ENCODE peak calls at places on chromosomes 2 and 18, in seven cellular contexts. One of them, this sample, is unnamed.

GRCh38 chr18:61901334-61901986 is 8.7 kb upstream of the RNF152 start:
- DNase-seq in HTR-8/SVneo: no peak
- DNase-seq in WERI-Rb-1: peak
- DNase-seq in bronchial epithelial cell: peak
- DNase-seq in SW 1271: peak
- DNase-seq in NCI-H2081: peak
- DNase-seq in stimulated activated CD8-positive, alpha-beta memory T cell treated with anti-CD3 and anti-CD28 coated beads, Interleukin-7, amount 100 ng/mL, for 24 hours: no peak
- DNase-seq in this sample: peak

GRCh38 chr2:17962874-17963273 is 84.4 kb downstream of the KCNS3 start:
- DNase-seq in SW 1271: no peak
- DNase-seq in stimulated activated CD8-positive, alpha-beta memory T cell treated with anti-CD3 and anti-CD28 coated beads, Interleukin-7, amount 100 ng/mL, for 24 hours: no peak
- DNase-seq in HTR-8/SVneo: no peak
- DNase-seq in bronchial epithelial cell: peak
- DNase-seq in NCI-H2081: no peak
- DNase-seq in WERI-Rb-1: no peak
- DNase-seq in this sample: no peak

GRCh38 chr18:30491815-30492551 is 550.6 kb downstream of the DSC3 start:
- DNase-seq in SW 1271: no peak
- DNase-seq in HTR-8/SVneo: no peak
- DNase-seq in stimulated activated CD8-positive, alpha-beta memory T cell treated with anti-CD3 and anti-CD28 coated beads, Interleukin-7, amount 100 ng/mL, for 24 hours: no peak
- DNase-seq in NCI-H2081: no peak
- DNase-seq in bronchial epithelial cell: no peak
- DNase-seq in WERI-Rb-1: no peak
- DNase-seq in this sample: no peak

GRCh38 chr2:24011278-24012104 is 1.6 kb downstream of the MFSD2B start:
- DNase-seq in NCI-H2081: no peak
- DNase-seq in SW 1271: no peak
- DNase-seq in HTR-8/SVneo: no peak
- DNase-seq in stimulated activated CD8-positive, alpha-beta memory T cell treated with anti-CD3 and anti-CD28 coated beads, Interleukin-7, amount 100 ng/mL, for 24 hours: no peak
- DNase-seq in WERI-Rb-1: no peak
- DNase-seq in bronchial epithelial cell: no peak
- DNase-seq in this sample: no peak

GRCh38 chr2:127810156-127810636 is 775 bp downstream of the WDR33 start:
- DNase-seq in SW 1271: no peak
- DNase-seq in stimulated activated CD8-positive, alpha-beta memory T cell treated with anti-CD3 and anti-CD28 coated beads, Interleukin-7, amount 100 ng/mL, for 24 hours: no peak
- DNase-seq in NCI-H2081: no peak
- DNase-seq in HTR-8/SVneo: no peak
- DNase-seq in bronchial epithelial cell: peak
- DNase-seq in WERI-Rb-1: peak
- DNase-seq in this sample: peak

GRCh38 chr2:74481961-74482800 is 617 bp downstream of the CCDC142 start:
- DNase-seq in stimulated activated CD8-positive, alpha-beta memory T cell treated with anti-CD3 and anti-CD28 coated beads, Interleukin-7, amount 100 ng/mL, for 24 hours: no peak
- DNase-seq in bronchial epithelial cell: peak
- DNase-seq in NCI-H2081: peak
- DNase-seq in WERI-Rb-1: peak
- DNase-seq in HTR-8/SVneo: peak
- DNase-seq in SW 1271: peak
- DNase-seq in this sample: peak

GRCh38 chr18:41965856-41966255 is 10.8 kb downstream of the PIK3C3 start:
- DNase-seq in bronchial epithelial cell: no peak
- DNase-seq in WERI-Rb-1: no peak
- DNase-seq in NCI-H2081: no peak
- DNase-seq in SW 1271: no peak
- DNase-seq in HTR-8/SVneo: no peak
- DNase-seq in stimulated activated CD8-positive, alpha-beta memory T cell treated with anti-CD3 and anti-CD28 coated beads, Interleukin-7, amount 100 ng/mL, for 24 hours: no peak
- DNase-seq in this sample: no peak

GRCh38 chr2:232349946-232350635 is 28.5 kb upstream of the ALPP start:
- DNase-seq in HTR-8/SVneo: no peak
- DNase-seq in stimulated activated CD8-positive, alpha-beta memory T cell treated with anti-CD3 and anti-CD28 coated beads, Interleukin-7, amount 100 ng/mL, for 24 hours: no peak
- DNase-seq in SW 1271: no peak
- DNase-seq in NCI-H2081: no peak
- DNase-seq in WERI-Rb-1: no peak
- DNase-seq in bronchial epithelial cell: no peak
- DNase-seq in this sample: no peak

GRCh38 chr2:88838165-88838635 is 146.7 kb downstream of the RPIA start:
- DNase-seq in bronchial epithelial cell: no peak
- DNase-seq in stimulated activated CD8-positive, alpha-beta memory T cell treated with anti-CD3 and anti-CD28 coated beads, Interleukin-7, amount 100 ng/mL, for 24 hours: no peak
- DNase-seq in HTR-8/SVneo: no peak
- DNase-seq in NCI-H2081: no peak
- DNase-seq in SW 1271: no peak
- DNase-seq in WERI-Rb-1: no peak
- DNase-seq in this sample: peak

GRCh38 chr2:172775319-172775718 is 39.7 kb downstream of the RAPGEF4 start:
- DNase-seq in HTR-8/SVneo: no peak
- DNase-seq in stimulated activated CD8-positive, alpha-beta memory T cell treated with anti-CD3 and anti-CD28 coated beads, Interleukin-7, amount 100 ng/mL, for 24 hours: no peak
- DNase-seq in NCI-H2081: no peak
- DNase-seq in SW 1271: no peak
- DNase-seq in WERI-Rb-1: no peak
- DNase-seq in bronchial epithelial cell: no peak
- DNase-seq in this sample: no peak

GRCh38 chr2:37636209-37637077 is 35.0 kb downstream of the CDC42EP3 start:
- DNase-seq in NCI-H2081: no peak
- DNase-seq in SW 1271: no peak
- DNase-seq in bronchial epithelial cell: no peak
- DNase-seq in stimulated activated CD8-positive, alpha-beta memory T cell treated with anti-CD3 and anti-CD28 coated beads, Interleukin-7, amount 100 ng/mL, for 24 hours: no peak
- DNase-seq in HTR-8/SVneo: no peak
- DNase-seq in WERI-Rb-1: no peak
- DNase-seq in this sample: no peak

GRCh38 chr18:30712383-30712782 is 330.2 kb downstream of the DSC3 start:
- DNase-seq in bronchial epithelial cell: no peak
- DNase-seq in NCI-H2081: no peak
- DNase-seq in stimulated activated CD8-positive, alpha-beta memory T cell treated with anti-CD3 and anti-CD28 coated beads, Interleukin-7, amount 100 ng/mL, for 24 hours: no peak
- DNase-seq in WERI-Rb-1: no peak
- DNase-seq in HTR-8/SVneo: no peak
- DNase-seq in SW 1271: no peak
- DNase-seq in this sample: no peak

GRCh38 chr2:230913406-230913805 is 11.6 kb downstream of the GPR55 start:
- DNase-seq in NCI-H2081: no peak
- DNase-seq in stimulated activated CD8-positive, alpha-beta memory T cell treated with anti-CD3 and anti-CD28 coated beads, Interleukin-7, amount 100 ng/mL, for 24 hours: no peak
- DNase-seq in SW 1271: no peak
- DNase-seq in HTR-8/SVneo: no peak
- DNase-seq in bronchial epithelial cell: no peak
- DNase-seq in WERI-Rb-1: peak
- DNase-seq in this sample: peak

GRCh38 chr2:86284401-86284841 is 53.0 kb downstream of the REEP1 start:
- DNase-seq in NCI-H2081: no peak
- DNase-seq in HTR-8/SVneo: no peak
- DNase-seq in bronchial epithelial cell: no peak
- DNase-seq in WERI-Rb-1: no peak
- DNase-seq in stimulated activated CD8-positive, alpha-beta memory T cell treated with anti-CD3 and anti-CD28 coated beads, Interleukin-7, amount 100 ng/mL, for 24 hours: no peak
- DNase-seq in SW 1271: no peak
- DNase-seq in this sample: no peak

GRCh38 chr18:70499218-70499691 is 210.4 kb downstream of the SOCS6 start:
- DNase-seq in NCI-H2081: no peak
- DNase-seq in WERI-Rb-1: no peak
- DNase-seq in bronchial epithelial cell: no peak
- DNase-seq in SW 1271: no peak
- DNase-seq in HTR-8/SVneo: no peak
- DNase-seq in stimulated activated CD8-positive, alpha-beta memory T cell treated with anti-CD3 and anti-CD28 coated beads, Interleukin-7, amount 100 ng/mL, for 24 hours: no peak
- DNase-seq in this sample: no peak